ENCODE peak calls at places on chromosomes 1 and 21, in ten cellular contexts. O is dorsolateral prefrontal cortex, P is ovary, G is fibroblast of the aortic adventitia, R is AG04449, J is kidney epithelial cell, C is OCI-LY7, M is kidney, Q is IMR-90, E is progenitor cell of endocrine pancreas. U is an unnamed sample.

GRCh38 chr21:39313042-39313456 is 383 bp downstream of the BRWD1 start:
- DNase-seq in O (peak), Q (no peak), P (peak), C (no peak), R (no peak), J (no peak), G (no peak), E (peak), M (peak), U (peak)

GRCh38 chr1:245322673-245323072 is 167.9 kb downstream of the KIF26B start:
- DNase-seq in Q (no peak), P (no peak), O (no peak), G (peak), R (no peak), E (no peak), C (no peak), J (no peak), M (no peak), U (no peak)

GRCh38 chr1:5430911-5431310 is 561.3 kb downstream of the NPHP4 start:
- DNase-seq in P (no peak), C (no peak), M (no peak), E (no peak), Q (no peak), J (no peak), O (no peak), G (no peak), R (no peak), U (no peak)

GRCh38 chr21:26966978-26967913 is at the start of gene ADAMTS5:
- DNase-seq in P (peak), J (peak), M (peak), Q (peak), C (no peak), O (peak), G (peak), R (no peak), E (peak), U (peak)

GRCh38 chr1:227758366-227758765 is 23.1 kb downstream of the SNAP47 start:
- DNase-seq in M (peak), C (no peak), G (no peak), E (no peak), Q (no peak), P (no peak), J (no peak), R (no peak), O (no peak), U (peak)

GRCh38 chr1:42186172-42186571 is 21.6 kb upstream of the GUCA2A start:
- DNase-seq in Q (peak), P (no peak), G (peak), C (no peak), M (no peak), O (no peak), R (peak), E (no peak), J (peak), U (no peak)

GRCh38 chr1:44603718-44604117 is 70.6 kb downstream of the TMEM53 start:
- DNase-seq in C (no peak), M (no peak), J (no peak), Q (no peak), R (no peak), E (no peak), G (no peak), O (no peak), P (no peak), U (no peak)

GRCh38 chr1:180901221-180901990 is 11.3 kb upstream of the KIAA1614 start:
- DNase-seq in M (no peak), J (no peak), Q (no peak), C (no peak), R (no peak), E (no peak), G (no peak), P (no peak), O (no peak), U (no peak)

GRCh38 chr1:89855413-89856123 is 34.7 kb downstream of the LRRC8D start:
- DNase-seq in R (no peak), P (no peak), O (no peak), G (peak), J (no peak), M (no peak), C (no peak), E (no peak), Q (peak), U (no peak)

GRCh38 chr1:219670426-219671149 is 57.7 kb upstream of the ZC3H11B start:
- DNase-seq in C (no peak), O (no peak), E (no peak), J (no peak), P (no peak), G (peak), R (no peak), Q (no peak), M (no peak), U (no peak)

GRCh38 chr1:181818459-181818858 is 243.1 kb downstream of the ZNF648 start:
- DNase-seq in Q (no peak), C (no peak), J (no peak), G (no peak), P (no peak), R (no peak), O (no peak), E (no peak), M (no peak), U (no peak)

GRCh38 chr21:16674949-16675348 is 837.9 kb upstream of the CXADR start:
- DNase-seq in G (no peak), P (no peak), O (no peak), E (no peak), Q (no peak), R (no peak), M (no peak), J (no peak), C (no peak), U (no peak)

GRCh38 chr21:14585122-14585521 is 39.0 kb upstream of the SAMSN1 start:
- DNase-seq in E (no peak), R (no peak), G (no peak), O (no peak), Q (no peak), C (no peak), J (no peak), P (no peak), M (no peak), U (no peak)

GRCh38 chr1:180628646-180629045 is 3.2 kb upstream of the XPR1 start:
- DNase-seq in C (no peak), M (no peak), R (no peak), O (no peak), G (no peak), P (no peak), J (no peak), E (no peak), Q (no peak), U (no peak)

GRCh38 chr1:60388092-60388987 is 314.8 kb upstream of the C1orf87 start:
- DNase-seq in M (no peak), E (no peak), G (peak), Q (no peak), O (no peak), J (no peak), R (no peak), P (no peak), C (no peak), U (no peak)

GRCh38 chr1:109502368-109502851 is 7.1 kb downstream of the AMIGO1 start:
- DNase-seq in P (no peak), G (no peak), Q (no peak), C (no peak), M (no peak), J (no peak), R (no peak), O (no peak), E (no peak), U (peak)

GRCh38 chr21:40158356-40158755 is 291.1 kb downstream of the PCP4 start:
- DNase-seq in E (no peak), P (no peak), M (no peak), J (no peak), O (no peak), Q (no peak), G (no peak), C (no peak), R (no peak), U (no peak)

GRCh38 chr21:46099476-46099875 is 1.6 kb downstream of the COL6A2 start:
- DNase-seq in P (peak), J (no peak), R (no peak), C (no peak), E (peak), M (peak), G (peak), O (no peak), Q (peak), U (peak)

GRCh38 chr1:109365642-109366204 is 32.0 kb downstream of the SORT1 start:
- DNase-seq in R (no peak), M (no peak), E (no peak), P (no peak), C (no peak), Q (no peak), J (no peak), O (no peak), G (no peak), U (no peak)

GRCh38 chr1:184866991-184867788 is 107.1 kb downstream of the NIBAN1 start:
- DNase-seq in M (no peak), G (peak), C (no peak), P (no peak), R (peak), O (no peak), J (peak), Q (peak), E (no peak), U (peak)

GRCh38 chr1:59199734-59200376 is 97.0 kb upstream of the FGGY start:
- DNase-seq in M (no peak), J (no peak), G (no peak), C (no peak), Q (no peak), O (no peak), P (no peak), R (no peak), E (no peak), U (no peak)

GRCh38 chr1:114482585-114482984 is 28.4 kb downstream of the TRIM33 start:
- DNase-seq in R (no peak), E (no peak), C (peak), J (no peak), O (no peak), Q (no peak), G (no peak), M (no peak), P (no peak), U (peak)

GRCh38 chr1:46180082-46180616 is 3.9 kb upstream of the P3R3URF start:
- DNase-seq in O (no peak), R (no peak), Q (no peak), G (no peak), P (no peak), E (no peak), M (peak), J (no peak), C (peak), U (peak)

GRCh38 chr1:102879439-102879993 is 228.8 kb downstream of the COL11A1 start:
- DNase-seq in O (no peak), C (no peak), G (peak), P (no peak), Q (peak), R (peak), M (no peak), E (no peak), J (peak), U (no peak)

GRCh38 chr1:184937729-184938128 is 36.6 kb downstream of the NIBAN1 start:
- DNase-seq in M (no peak), O (no peak), P (no peak), G (no peak), Q (no peak), J (no peak), C (no peak), E (no peak), R (no peak), U (no peak)

GRCh38 chr1:119492763-119493162 is 14.2 kb upstream of the HSD3B1 start:
- DNase-seq in R (no peak), J (no peak), G (no peak), C (no peak), Q (no peak), P (no peak), E (no peak), M (no peak), O (no peak), U (no peak)

GRCh38 chr1:53133261-53134041 is 9.0 kb downstream of the SLC1A7 start:
- DNase-seq in J (no peak), O (no peak), G (no peak), Q (no peak), E (no peak), R (no peak), M (no peak), C (no peak), P (no peak), U (no peak)

GRCh38 chr21:32955307-32955937 is 70.3 kb upstream of the OLIG2 start:
- DNase-seq in M (no peak), R (no peak), O (no peak), Q (no peak), C (no peak), J (no peak), P (no peak), G (no peak), E (no peak), U (no peak)

GRCh38 chr1:114180742-114181141 is 27.1 kb upstream of the SYT6 start:
- DNase-seq in E (no peak), Q (no peak), M (no peak), J (no peak), C (no peak), R (no peak), G (no peak), O (no peak), P (no peak), U (no peak)

GRCh38 chr1:9238134-9238533 is 3.6 kb downstream of the H6PD start:
- DNase-seq in C (no peak), Q (no peak), G (no peak), O (no peak), J (no peak), E (no peak), R (no peak), M (no peak), P (no peak), U (no peak)

GRCh38 chr1:186304982-186305949 is 69.8 kb downstream of the TPR start:
- DNase-seq in P (no peak), J (no peak), R (no peak), O (no peak), C (peak), M (no peak), G (peak), E (no peak), Q (peak), U (peak)

GRCh38 chr1:217048104-217048707 is 325.0 kb upstream of the ESRRG start:
- DNase-seq in O (no peak), C (peak), P (no peak), Q (no peak), G (peak), E (no peak), R (no peak), J (no peak), M (no peak), U (peak)

DNA sequence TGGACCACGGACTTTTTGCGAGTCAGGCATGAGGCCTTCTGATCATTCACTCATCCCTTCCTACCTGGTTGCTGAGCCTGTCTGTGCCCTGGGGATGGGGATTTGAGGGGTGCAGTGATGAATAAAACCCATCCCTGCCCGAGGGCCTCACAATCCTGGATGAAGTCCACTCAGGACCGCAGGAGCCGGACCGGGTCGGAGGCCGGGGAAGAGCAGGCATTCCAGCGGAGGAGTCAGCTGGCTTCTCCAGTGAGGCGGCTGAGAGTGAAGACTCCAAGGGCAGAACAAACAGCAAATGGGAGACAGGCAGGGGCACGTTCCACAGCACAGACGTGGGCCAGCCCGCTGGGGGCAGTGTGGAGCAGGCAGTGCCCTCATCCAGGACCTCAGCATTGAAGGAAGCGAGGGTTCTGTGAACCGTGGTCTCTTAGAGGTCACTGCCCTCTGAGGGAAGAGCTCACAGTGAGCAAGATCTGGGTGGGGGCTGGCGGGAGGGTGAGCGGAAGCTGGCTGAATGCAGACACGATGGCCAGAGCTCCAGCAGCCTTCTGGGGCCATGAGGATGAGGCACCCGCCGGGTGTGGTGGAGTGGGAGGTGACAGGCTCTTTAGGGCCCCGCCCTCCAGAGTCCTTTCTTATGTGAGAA is 10.9 kb upstream of the LRRC3 start:
- DNase-seq in Q (no peak), E (no peak), C (peak), J (no peak), R (no peak), O (no peak), P (no peak), M (peak), G (no peak), U (peak)
- TF ChIP-seq CTCF in Q (no peak), E (peak), C (peak), J (no peak), R (peak), O (no peak), P (no peak), M (no peak), G (no peak), U (no peak)

DNA sequence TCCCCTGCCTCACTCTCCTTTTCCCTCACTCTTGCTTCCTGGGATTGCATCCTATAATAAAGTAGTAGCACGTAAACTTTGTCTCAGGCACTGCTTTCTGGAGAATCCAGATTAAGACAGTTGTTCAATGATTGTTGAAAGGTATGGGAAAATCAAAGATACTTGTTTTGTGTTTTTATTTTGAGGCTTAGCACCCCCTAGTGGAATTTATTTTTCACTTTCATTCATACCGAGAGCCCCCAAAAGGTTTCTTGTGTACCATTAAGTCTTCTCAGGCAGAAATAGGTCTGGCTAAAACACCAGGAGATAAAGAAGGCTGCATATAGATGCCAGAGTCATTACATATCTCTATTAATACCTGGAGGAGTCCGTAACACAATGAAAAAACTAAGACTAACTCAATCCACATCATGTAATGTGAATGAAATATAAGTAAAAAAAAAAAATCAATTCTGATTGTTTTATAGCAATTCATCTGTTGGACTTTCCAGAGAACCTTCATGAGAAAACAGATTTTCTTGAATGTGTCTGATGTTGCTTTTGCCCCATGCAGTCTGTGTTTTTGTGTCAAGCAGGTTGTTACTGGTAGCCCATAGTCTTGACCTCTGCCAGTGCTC is 103.5 kb downstream of the RPE65 start:
- DNase-seq in C (peak), Q (peak), E (no peak), O (no peak), J (no peak), P (no peak), G (peak), R (no peak), M (no peak), U (no peak)
- TF ChIP-seq CTCF in C (peak), Q (peak), E (peak), O (peak), J (peak), P (peak), G (peak), R (peak), M (peak), U (peak)

GRCh38 chr1:15401391-15402055 is 8.2 kb upstream of the EFHD2 start:
- DNase-seq in M (no peak), O (peak), C (peak), E (no peak), J (no peak), R (no peak), G (peak), P (no peak), Q (no peak), U (no peak)

GRCh38 chr1:15406911-15407559 is 2.7 kb upstream of the EFHD2 start:
- DNase-seq in E (no peak), Q (peak), O (no peak), C (no peak), G (peak), J (no peak), R (peak), M (no peak), P (no peak), U (no peak)

GRCh38 chr1:15405106-15405850 is 4.4 kb upstream of the EFHD2 start:
- DNase-seq in C (no peak), P (no peak), M (no peak), Q (no peak), J (no peak), E (no peak), R (no peak), G (no peak), O (no peak), U (no peak)

GRCh38 chr1:15402809-15403450 is 6.8 kb upstream of the EFHD2 start:
- DNase-seq in J (no peak), E (no peak), O (no peak), P (no peak), G (no peak), C (no peak), M (no peak), Q (no peak), R (no peak), U (no peak)

DNA sequence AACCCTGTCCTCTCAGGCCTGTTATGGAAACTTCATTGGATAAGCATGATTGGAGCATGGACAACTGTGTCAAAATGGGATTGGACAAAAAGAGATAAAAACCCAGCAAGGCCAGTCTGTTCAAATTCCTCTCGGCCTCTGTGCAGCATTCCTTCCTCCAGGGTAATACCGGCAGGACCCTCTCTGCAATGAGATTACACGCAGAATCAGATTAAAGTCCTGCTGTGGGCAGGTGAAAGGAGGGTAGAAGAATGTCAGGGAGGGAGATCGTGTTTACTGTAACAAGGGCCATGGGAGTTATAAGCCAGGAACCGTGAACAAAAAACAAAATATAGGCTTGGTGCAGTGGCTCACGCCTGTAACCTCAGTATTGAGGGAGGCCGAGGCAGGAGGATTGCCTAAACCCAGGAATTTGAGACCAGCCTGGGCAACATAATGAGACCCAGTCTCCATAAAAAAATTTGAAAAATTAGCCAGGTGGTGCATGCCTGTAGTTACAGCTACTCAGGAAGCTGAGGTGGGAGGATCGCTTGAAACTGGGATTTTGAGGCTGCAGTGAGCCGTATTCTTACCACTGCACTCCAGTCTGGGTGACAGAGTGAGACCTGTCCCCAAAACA is 5.6 kb upstream of the EFHD2 start:
- DNase-seq in O (no peak), M (no peak), J (no peak), P (no peak), R (no peak), C (no peak), Q (no peak), G (no peak), E (no peak), U (no peak)
- TF ChIP-seq CTCF in O (no peak), M (no peak), J (no peak), P (no peak), R (no peak), C (no peak), Q (peak), G (no peak), E (no peak), U (no peak)

GRCh38 chr1:96080925-96081324 is 640.7 kb upstream of the PTBP2 start:
- DNase-seq in M (no peak), O (no peak), E (no peak), G (peak), P (no peak), J (no peak), C (peak), R (no peak), Q (peak), U (no peak)
- TF ChIP-seq CTCF in M (no peak), O (no peak), E (no peak), G (no peak), P (no peak), J (no peak), C (peak), R (peak), Q (peak), U (no peak)

DNA sequence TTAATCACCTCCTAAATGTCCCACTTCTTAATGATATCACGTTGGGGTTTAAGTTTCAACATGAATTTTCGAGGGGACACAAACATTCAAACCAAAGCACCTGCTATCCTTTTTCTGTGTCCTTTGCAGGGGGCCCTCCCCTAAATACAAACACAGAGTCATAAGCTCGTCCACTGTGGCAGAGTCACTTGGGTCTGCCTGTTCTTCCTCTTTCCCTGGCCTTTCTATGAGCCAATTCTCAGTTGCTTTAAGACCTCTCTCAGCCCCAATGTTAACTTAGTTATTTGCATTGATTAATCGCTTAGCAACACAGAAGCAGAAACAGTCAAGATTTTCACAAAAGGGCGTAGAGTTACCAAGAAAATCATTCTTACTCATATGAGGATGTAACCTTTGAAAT is 14.9 kb downstream of the APCS start:
- DNase-seq in O (no peak), M (no peak), J (no peak), Q (no peak), R (no peak), C (no peak), G (no peak), P (no peak), E (no peak), U (no peak)
- TF ChIP-seq CTCF in O (no peak), M (no peak), J (no peak), Q (no peak), R (no peak), C (no peak), G (no peak), P (no peak), E (no peak), U (no peak)

GRCh38 chr1:18657436-18658179 is 27.0 kb downstream of the PAX7 start:
- DNase-seq in Q (no peak), P (no peak), O (no peak), R (no peak), M (no peak), G (no peak), E (no peak), J (no peak), C (no peak), U (no peak)
- TF ChIP-seq CTCF in Q (no peak), P (no peak), O (no peak), R (no peak), M (no peak), G (no peak), E (no peak), J (no peak), C (no peak), U (no peak)